ENCODE peak calls at places on chromosomes 3 and 15, in four cellular contexts. One of them, this sample, is unnamed.

GRCh38 chr3:57877116-57877515 is 121.0 kb downstream of the SLMAP start:
- DNase-seq in hepatocyte: no peak
- DNase-seq in GF-D8: no peak
- DNase-seq in NCI-H774: no peak
- DNase-seq in this sample: no peak

GRCh38 chr3:36908647-36909180 is 36.1 kb downstream of the TRANK1 start:
- DNase-seq in hepatocyte: no peak
- DNase-seq in GF-D8: no peak
- DNase-seq in NCI-H774: no peak
- DNase-seq in this sample: no peak

GRCh38 chr15:101264011-101264410 is 12.2 kb upstream of the CHSY1 start:
- DNase-seq in hepatocyte: no peak
- DNase-seq in GF-D8: no peak
- DNase-seq in NCI-H774: no peak
- DNase-seq in this sample: no peak

GRCh38 chr15:64024172-64025050 is 21.9 kb downstream of the DAPK2 start:
- DNase-seq in hepatocyte: no peak
- DNase-seq in GF-D8: no peak
- DNase-seq in NCI-H774: no peak
- DNase-seq in this sample: no peak

GRCh38 chr3:105830836-105831235 is 38.0 kb downstream of the CBLB start:
- DNase-seq in hepatocyte: no peak
- DNase-seq in GF-D8: no peak
- DNase-seq in NCI-H774: no peak
- DNase-seq in this sample: no peak

GRCh38 chr3:152047465-152047864 is 174.0 kb downstream of the SUCNR1 start:
- DNase-seq in hepatocyte: no peak
- DNase-seq in GF-D8: no peak
- DNase-seq in NCI-H774: peak
- DNase-seq in this sample: no peak

GRCh38 chr3:3799173-3800075 is at the start of gene LRRN1:
- DNase-seq in hepatocyte: peak
- DNase-seq in GF-D8: no peak
- DNase-seq in NCI-H774: peak
- DNase-seq in this sample: no peak

GRCh38 chr3:122092460-122093165 is 37.5 kb downstream of the CD86 start:
- DNase-seq in hepatocyte: peak
- DNase-seq in GF-D8: no peak
- DNase-seq in NCI-H774: no peak
- DNase-seq in this sample: no peak

GRCh38 chr3:143207338-143207961 is 87.9 kb downstream of the CHST2 start:
- DNase-seq in hepatocyte: no peak
- DNase-seq in GF-D8: peak
- DNase-seq in NCI-H774: no peak
- DNase-seq in this sample: no peak

GRCh38 chr3:114707225-114707860 is 413.5 kb downstream of the TIGIT start:
- DNase-seq in hepatocyte: no peak
- DNase-seq in GF-D8: no peak
- DNase-seq in NCI-H774: no peak
- DNase-seq in this sample: peak

GRCh38 chr3:90062018-90062417 is 954.6 kb downstream of the EPHA3 start:
- DNase-seq in hepatocyte: peak
- DNase-seq in GF-D8: no peak
- DNase-seq in NCI-H774: no peak
- DNase-seq in this sample: no peak

GRCh38 chr3:38579146-38579545 is 70.3 kb downstream of the SCN5A start:
- DNase-seq in hepatocyte: no peak
- DNase-seq in GF-D8: no peak
- DNase-seq in NCI-H774: peak
- DNase-seq in this sample: peak

GRCh38 chr3:184481924-184482671 is 79.5 kb upstream of the EPHB3 start:
- DNase-seq in hepatocyte: no peak
- DNase-seq in GF-D8: no peak
- DNase-seq in NCI-H774: no peak
- DNase-seq in this sample: no peak

GRCh38 chr15:28901987-28902745 is 16.4 kb downstream of the APBA2 start:
- DNase-seq in hepatocyte: no peak
- DNase-seq in GF-D8: no peak
- DNase-seq in NCI-H774: no peak
- DNase-seq in this sample: no peak

GRCh38 chr3:53938645-53939044 is 47.0 kb upstream of the SELENOK start:
- DNase-seq in hepatocyte: peak
- DNase-seq in GF-D8: no peak
- DNase-seq in NCI-H774: peak
- DNase-seq in this sample: peak

GRCh38 chr3:61562810-61563613 is 1.6 kb downstream of the PTPRG start:
- DNase-seq in hepatocyte: peak
- DNase-seq in GF-D8: no peak
- DNase-seq in NCI-H774: no peak
- DNase-seq in this sample: peak

GRCh38 chr15:99844150-99844549 is 110.9 kb upstream of the LYSMD4 start:
- DNase-seq in hepatocyte: no peak
- DNase-seq in GF-D8: no peak
- DNase-seq in NCI-H774: no peak
- DNase-seq in this sample: no peak

GRCh38 chr15:80203361-80203885 is 48.6 kb downstream of the CTXND1 start:
- DNase-seq in hepatocyte: no peak
- DNase-seq in GF-D8: no peak
- DNase-seq in NCI-H774: no peak
- DNase-seq in this sample: no peak

GRCh38 chr15:101633356-101633755 is 18.8 kb downstream of the TM2D3 start:
- DNase-seq in hepatocyte: no peak
- DNase-seq in GF-D8: no peak
- DNase-seq in NCI-H774: no peak
- DNase-seq in this sample: no peak

GRCh38 chr15:40754574-40754882 is 526 bp downstream of the RMDN3 start:
- DNase-seq in hepatocyte: peak
- DNase-seq in GF-D8: no peak
- DNase-seq in NCI-H774: no peak
- DNase-seq in this sample: no peak

GRCh38 chr15:74374648-74375302 is 7.3 kb upstream of the CYP11A1 start:
- DNase-seq in hepatocyte: no peak
- DNase-seq in GF-D8: no peak
- DNase-seq in NCI-H774: no peak
- DNase-seq in this sample: no peak

GRCh38 chr3:61875073-61875472 is 313.7 kb downstream of the PTPRG start:
- DNase-seq in hepatocyte: no peak
- DNase-seq in GF-D8: no peak
- DNase-seq in NCI-H774: no peak
- DNase-seq in this sample: no peak

GRCh38 chr3:147007736-147008245 is 398.6 kb downstream of the ZIC4 start:
- DNase-seq in hepatocyte: no peak
- DNase-seq in GF-D8: no peak
- DNase-seq in NCI-H774: no peak
- DNase-seq in this sample: no peak

GRCh38 chr15:36106640-36107335 is 472.6 kb upstream of the CDIN1 start:
- DNase-seq in hepatocyte: no peak
- DNase-seq in GF-D8: no peak
- DNase-seq in NCI-H774: peak
- DNase-seq in this sample: no peak

GRCh38 chr3:42497009-42497731 is 5.3 kb upstream of the VIPR1 start:
- DNase-seq in hepatocyte: peak
- DNase-seq in GF-D8: no peak
- DNase-seq in NCI-H774: no peak
- DNase-seq in this sample: peak

GRCh38 chr15:37059051-37059450 is 41.3 kb downstream of the MEIS2 start:
- DNase-seq in hepatocyte: peak
- DNase-seq in GF-D8: no peak
- DNase-seq in NCI-H774: no peak
- DNase-seq in this sample: no peak

GRCh38 chr3:100525753-100526612 is 33.6 kb downstream of the TMEM45A start:
- DNase-seq in hepatocyte: peak
- DNase-seq in GF-D8: no peak
- DNase-seq in NCI-H774: no peak
- DNase-seq in this sample: no peak

GRCh38 chr3:30644615-30645014 is 38.2 kb downstream of the TGFBR2 start:
- DNase-seq in hepatocyte: no peak
- DNase-seq in GF-D8: peak
- DNase-seq in NCI-H774: no peak
- DNase-seq in this sample: no peak

This sample was measured in HepG2.